ENCODE peak calls at places on chromosomes 4 and X, in nine cellular contexts. E, F, U, J, D, L, I, A and T are unnamed samples.

GRCh38 chrX:38368774-38369173 is 16.4 kb downstream of the OTC start:
- DNase-seq in A (no peak), F (no peak), I (no peak), U (no peak), L (no peak), E (no peak), J (no peak), D (no peak), T (no peak)

GRCh38 chr4:147122697-147123472 is 177.2 kb upstream of the TTC29 start:
- DNase-seq in D (no peak), U (no peak), I (no peak), L (no peak), J (no peak), A (no peak), F (no peak), E (no peak), T (peak)

GRCh38 chrX:152901816-152902501 is 4.1 kb downstream of the ZNF185 start:
- DNase-seq in J (no peak), F (no peak), A (no peak), I (no peak), L (no peak), E (no peak), U (peak), D (no peak), T (no peak)

GRCh38 chr4:183485411-183486160 is 19.3 kb upstream of the ING2 start:
- DNase-seq in U (no peak), D (no peak), L (no peak), E (no peak), A (no peak), I (no peak), F (no peak), J (no peak), T (no peak)

GRCh38 chr4:169724251-169724650 is 33.5 kb downstream of the HPF1 start:
- DNase-seq in I (no peak), J (no peak), U (no peak), F (peak), E (no peak), L (no peak), A (no peak), D (no peak), T (peak)

GRCh38 chr4:153931804-153932203 is 142.9 kb upstream of the SFRP2 start:
- DNase-seq in U (no peak), D (no peak), F (peak), E (no peak), L (no peak), I (no peak), J (no peak), A (no peak), T (no peak)

GRCh38 chr4:1991087-1991486 is 17.7 kb downstream of the NELFA start:
- DNase-seq in D (no peak), U (no peak), A (no peak), E (peak), I (no peak), J (no peak), F (no peak), L (no peak), T (no peak)

GRCh38 chrX:15789979-15790765 is at the start of gene ZRSR2:
- DNase-seq in E (peak), D (peak), L (peak), A (peak), I (peak), F (peak), U (peak), J (peak), T (peak)

GRCh38 chrX:115058276-115058675 is 40.9 kb upstream of the IL13RA2 start:
- DNase-seq in E (no peak), D (no peak), I (no peak), J (no peak), U (no peak), L (no peak), F (peak), A (no peak), T (peak)

GRCh38 chr4:52850406-52851119 is 11.6 kb upstream of the RASL11B start:
- DNase-seq in I (no peak), A (no peak), J (no peak), U (no peak), L (no peak), E (no peak), F (no peak), D (no peak), T (no peak)

GRCh38 chr4:121070696-121071639 is 1.4 kb downstream of the NDNF start:
- DNase-seq in I (peak), D (peak), F (peak), L (no peak), U (peak), A (no peak), J (peak), E (peak), T (peak)

GRCh38 chr4:40564004-40564403 is 65.7 kb downstream of the RBM47 start:
- DNase-seq in A (no peak), J (no peak), D (no peak), I (no peak), L (no peak), F (no peak), U (peak), E (no peak), T (no peak)

GRCh38 chr4:104351696-104352095 is 143.0 kb downstream of the CXXC4 start:
- DNase-seq in A (no peak), U (no peak), E (no peak), L (no peak), D (no peak), J (no peak), I (no peak), F (no peak), T (no peak)

GRCh38 chr4:98516441-98517323 is 141.7 kb downstream of the TSPAN5 start:
- DNase-seq in U (no peak), I (no peak), J (no peak), F (peak), E (no peak), L (no peak), A (no peak), D (no peak), T (no peak)

GRCh38 chrX:10677490-10677889 is 57.1 kb upstream of the MID1 start:
- DNase-seq in E (no peak), L (no peak), D (peak), J (no peak), A (no peak), I (no peak), U (no peak), F (no peak), T (no peak)

GRCh38 chrX:14076639-14077038 is 46.9 kb upstream of the GEMIN8 start:
- DNase-seq in J (no peak), A (no peak), D (no peak), F (no peak), E (no peak), L (no peak), U (no peak), I (no peak), T (no peak)

GRCh38 chrX:155985208-155985607 is 12.3 kb upstream of the IL9R start:
- DNase-seq in L (no peak), J (no peak), E (no peak), A (no peak), D (no peak), F (no peak), I (no peak), U (no peak), T (no peak)

GRCh38 chr4:41542526-41543270 is 4.7 kb downstream of the LIMCH1 start:
- DNase-seq in L (no peak), J (no peak), E (no peak), F (peak), D (no peak), U (no peak), I (no peak), A (no peak), T (no peak)

GRCh38 chrX:57083143-57083542 is 38.2 kb downstream of the SPIN2B start:
- DNase-seq in D (no peak), L (no peak), A (no peak), U (no peak), I (no peak), J (no peak), F (no peak), E (no peak), T (no peak)

GRCh38 chrX:15915959-15916703 is 61.5 kb upstream of the AP1S2 start:
- DNase-seq in D (no peak), I (no peak), E (no peak), L (no peak), F (no peak), U (no peak), J (no peak), A (no peak), T (no peak)

GRCh38 chrX:125003746-125004446 is 315.8 kb upstream of the TEX13C start:
- DNase-seq in U (no peak), J (no peak), L (no peak), E (no peak), F (no peak), A (no peak), I (no peak), D (no peak), T (no peak)

GRCh38 chr4:180058731-180059215 is 2184.4 kb upstream of the TENM3 start:
- DNase-seq in F (no peak), E (peak), A (no peak), D (peak), I (peak), L (peak), J (no peak), U (peak), T (peak)

GRCh38 chrX:151359931-151360871 is 36.8 kb upstream of the VMA21 start:
- DNase-seq in I (peak), J (peak), L (peak), F (no peak), U (no peak), E (no peak), D (peak), A (peak), T (peak)

GRCh38 chrX:65601530-65602281 is 65.7 kb upstream of the MSN start:
- DNase-seq in F (peak), E (peak), A (peak), J (peak), U (no peak), L (peak), I (peak), D (no peak), T (peak)